ENCODE peak calls at places on chromosome 15, in nine cellular contexts. F is uterus; K is HCT116; C is naive thymus-derived CD4-positive, alpha-beta T cell; M is fibroblast of lung; G is keratinocyte; V is tibial artery; X is CD8-positive, alpha-beta T cell; S is pancreas. I is an unnamed sample.

GRCh38 chr15:74144153-74144775 is 13.9 kb downstream of the ISLR2 start:
- DNase-seq in F (no peak), K (peak; percentile 29), C (no peak), M (no peak), G (no peak), V (no peak), X (no peak), S (no peak), I (no peak)

GRCh38 chr15:74830868-74831267 is 4.4 kb downstream of the CPLX3 start:
- DNase-seq in F (no peak), K (no peak), C (no peak), M (no peak), G (no peak), V (no peak), X (no peak), S (no peak), I (no peak)

GRCh38 chr15:50685976-50686467 is 575 bp downstream of the TRPM7 start:
- DNase-seq in F (peak; percentile 34), K (no peak), C (peak; percentile 60), M (peak; percentile 39), G (no peak), V (peak; percentile 84), X (peak; percentile 45), S (peak; percentile 82), I (no peak)

GRCh38 chr15:73573071-73573470 is 60.1 kb downstream of the NPTN start:
- DNase-seq in F (no peak), K (no peak), C (no peak), M (no peak), G (no peak), V (no peak), X (no peak), S (no peak), I (no peak)

GRCh38 chr15:97968380-97968779 is 7.9 kb downstream of the ARRDC4 start:
- DNase-seq in F (no peak), K (no peak), C (no peak), M (peak; percentile 82), G (no peak), V (no peak), X (no peak), S (no peak), I (peak; percentile 59)

GRCh38 chr15:73994419-73994883 is at the start of gene PML:
- DNase-seq in F (peak; percentile 98), K (peak; percentile 82), C (peak; percentile 76), M (peak; percentile 93), G (peak; percentile 81), V (peak; percentile 99), X (peak; percentile 86), S (peak; percentile 89), I (peak; percentile 85)

GRCh38 chr15:56963126-56963525 is 44.7 kb downstream of the TCF12 start:
- DNase-seq in F (no peak), K (no peak), C (no peak), M (peak; percentile 54), G (no peak), V (no peak), X (no peak), S (no peak), I (no peak)

GRCh38 chr15:79967331-79968182 is 3.4 kb downstream of the BCL2A1 start:
- DNase-seq in F (no peak), K (no peak), C (no peak), M (no peak), G (no peak), V (no peak), X (no peak), S (no peak), I (no peak)

GRCh38 chr15:88274534-88275460 is 18.3 kb upstream of the NTRK3 start:
- DNase-seq in F (peak; percentile 42), K (peak; percentile 23), C (no peak), M (peak; percentile 46), G (no peak), V (peak; percentile 82), X (peak; percentile 33), S (peak; percentile 84), I (peak; percentile 21)

GRCh38 chr15:23118208-23118607 is 18.4 kb downstream of the GOLGA6L1 start:
- DNase-seq in F (no peak), K (no peak), C (no peak), M (no peak), G (no peak), V (no peak), X (no peak), S (no peak), I (no peak)

GRCh38 chr15:57150066-57150865 is 226.0 kb upstream of the CGNL1 start:
- DNase-seq in F (no peak), K (no peak), C (no peak), M (peak; percentile 67), G (no peak), V (no peak), X (no peak), S (no peak), I (no peak)

GRCh38 chr15:54515664-54516582 is 537.7 kb downstream of the UNC13C start:
- DNase-seq in F (no peak), K (no peak), C (no peak), M (no peak), G (no peak), V (no peak), X (no peak), S (no peak), I (no peak)

GRCh38 chr15:40831861-40832260 is 3.4 kb upstream of the PPP1R14D start:
- DNase-seq in F (no peak), K (no peak), C (no peak), M (no peak), G (no peak), V (no peak), X (no peak), S (no peak), I (no peak)

GRCh38 chr15:100810831-100811230 is 68.8 kb upstream of the ALDH1A3 start:
- DNase-seq in F (no peak), K (no peak), C (no peak), M (no peak), G (no peak), V (no peak), X (no peak), S (no peak), I (no peak)
- H3K9me3 ChIP-seq in F (no peaks in the 10 kb centered on the region), K (peaks cover 8% of the 10 kb centered on the region), C (peaks cover 7% of the 10 kb centered on the region), M (no peaks in the 10 kb centered on the region), G (peaks cover 6% of the 10 kb centered on the region), V (peaks cover 3% of the 10 kb centered on the region), X (no peaks in the 10 kb centered on the region), S (no peaks in the 10 kb centered on the region), I (peaks cover 18% of the 10 kb centered on the region)

GRCh38 chr15:33211409-33211808 is 16.9 kb upstream of the FMN1 start:
- DNase-seq in F (peak; percentile 15), K (no peak), C (no peak), M (peak; percentile 44), G (no peak), V (no peak), X (no peak), S (no peak), I (no peak)

GRCh38 chr15:33204087-33204486 is 9.6 kb upstream of the FMN1 start:
- DNase-seq in F (no peak), K (no peak), C (no peak), M (no peak), G (no peak), V (no peak), X (no peak), S (no peak), I (no peak)

GRCh38 chr15:33206366-33206765 is 11.9 kb upstream of the FMN1 start:
- DNase-seq in F (no peak), K (no peak), C (no peak), M (no peak), G (no peak), V (no peak), X (no peak), S (no peak), I (no peak)

GRCh38 chr15:33209575-33210519 is 15.3 kb upstream of the FMN1 start:
- DNase-seq in F (no peak), K (no peak), C (no peak), M (no peak), G (no peak), V (no peak), X (no peak), S (no peak), I (no peak)

GRCh38 chr15:33207646-33208045 is 13.1 kb upstream of the FMN1 start:
- DNase-seq in F (no peak), K (no peak), C (no peak), M (no peak), G (no peak), V (no peak), X (no peak), S (no peak), I (no peak)
- H3K4me3 ChIP-seq in F (no peak overlapping the region), K (no peak overlapping the region), C (no peak overlapping the region), M (no peak overlapping the region), G (no peak overlapping the region), V (no peak overlapping the region), X (no peak overlapping the region), S (no peak overlapping the region), I (no peak overlapping the region)

GRCh38 chr15:91953432-91953831 is 99.9 kb downstream of the SLCO3A1 start:
- DNase-seq in F (no peak), K (no peak), C (no peak), M (no peak), G (peak; percentile 92), V (no peak), X (no peak), S (no peak), I (no peak)
- H3K27ac ChIP-seq in F (no peak overlapping the region), K (no peak overlapping the region), C (no peak overlapping the region), M (no peak overlapping the region), G (peak overlapping the region; percentile 97), V (no peak overlapping the region), X (no peak overlapping the region), S (peak overlapping the region; percentile 16), I (no peak overlapping the region)

GRCh38 chr15:95724908-95725633 is 605.4 kb upstream of the NR2F2 start:
- DNase-seq in F (no peak), K (no peak), C (no peak), M (no peak), G (no peak), V (no peak), X (no peak), S (no peak), I (no peak)
- H3K9me3 ChIP-seq in F (no peaks in the 10 kb centered on the region), K (no peaks in the 10 kb centered on the region), C (no peaks in the 10 kb centered on the region), M (no peaks in the 10 kb centered on the region), G (no peaks in the 10 kb centered on the region), V (no peaks in the 10 kb centered on the region), X (no peaks in the 10 kb centered on the region), S (no peaks in the 10 kb centered on the region), I (no peaks in the 10 kb centered on the region)

GRCh38 chr15:55740981-55741591 is 1.9 kb downstream of the PRTG start:
- DNase-seq in F (no peak), K (no peak), C (no peak), M (no peak), G (no peak), V (no peak), X (no peak), S (no peak), I (no peak)

GRCh38 chr15:55739641-55740040 is 3.3 kb downstream of the PRTG start:
- DNase-seq in F (no peak), K (no peak), C (no peak), M (no peak), G (no peak), V (no peak), X (no peak), S (no peak), I (no peak)

GRCh38 chr15:55738715-55739114 is 4.2 kb downstream of the PRTG start:
- DNase-seq in F (no peak), K (no peak), C (no peak), M (no peak), G (no peak), V (no peak), X (no peak), S (no peak), I (no peak)

GRCh38 chr15:55741592-55742497 is 1.1 kb downstream of the PRTG start:
- DNase-seq in F (no peak), K (no peak), C (no peak), M (no peak), G (no peak), V (no peak), X (no peak), S (no peak), I (no peak)

GRCh38 chr15:55740479-55740878 is 2.5 kb downstream of the PRTG start:
- DNase-seq in F (no peak), K (no peak), C (no peak), M (no peak), G (no peak), V (no peak), X (no peak), S (no peak), I (no peak)
- H3K4me3 ChIP-seq in F (peak overlapping the region; percentile 73), K (no peak overlapping the region), C (no peak overlapping the region), M (no peak overlapping the region), G (no peak overlapping the region), V (no peak overlapping the region), X (no peak overlapping the region), S (no peak overlapping the region), I (no peak overlapping the region)